ENCODE peak calls at places on chromosome 17, in five cellular contexts. L, Y, R, H and G are unnamed samples.

GRCh38 chr17:46089389-46089965 is 90.4 kb downstream of the STH start:
- DNase-seq in L (no peak), Y (no peak), R (no peak), H (no peak), G (no peak)

GRCh38 chr17:75115545-75115944 is 5.8 kb downstream of the ARMC7 start:
- DNase-seq in L (no peak), Y (no peak), R (no peak), H (no peak), G (no peak)

GRCh38 chr17:8532021-8532420 is 96.3 kb downstream of the NDEL1 start:
- DNase-seq in L (no peak), Y (no peak), R (no peak), H (no peak), G (no peak)

GRCh38 chr17:69187294-69187693 is 41.3 kb downstream of the ABCA10 start:
- DNase-seq in L (no peak), Y (no peak), R (no peak), H (no peak), G (no peak)

GRCh38 chr17:40515491-40516041 is 14.1 kb upstream of the TNS4 start:
- DNase-seq in L (peak), Y (no peak), R (no peak), H (no peak), G (no peak)

GRCh38 chr17:32355649-32356377 is 5.9 kb downstream of the ZNF207 start:
- DNase-seq in L (no peak), Y (no peak), R (no peak), H (no peak), G (no peak)

GRCh38 chr17:50511058-50511457 is 2.8 kb downstream of the MYCBPAP start:
- DNase-seq in L (peak), Y (no peak), R (no peak), H (no peak), G (peak)

GRCh38 chr17:8643855-8644506 is 13.5 kb upstream of the MYH10 start:
- DNase-seq in L (no peak), Y (no peak), R (no peak), H (no peak), G (no peak)

GRCh38 chr17:4142107-4142900 is 526 bp downstream of the ZZEF1 start:
- DNase-seq in L (peak), Y (no peak), R (peak), H (no peak), G (peak)

GRCh38 chr17:49510720-49511110 is 15.6 kb downstream of the NGFR start:
- DNase-seq in L (no peak), Y (no peak), R (no peak), H (no peak), G (no peak)